ENCODE peak calls at places on chromosome 14, in seven cellular contexts. Y, W, O, T, G, B and S are unnamed samples.

GRCh38 chr14:62532186-62532585 is 513.1 kb downstream of the KCNH5 start:
- DNase-seq in T (no peak), O (no peak), G (no peak), Y (no peak), B (no peak), W (no peak), S (no peak)

GRCh38 chr14:70317969-70318634 is 41.4 kb downstream of the COX16 start:
- DNase-seq in B (no peak), W (peak; percentile 61), G (peak; percentile 75), T (peak; percentile 67), O (peak; percentile 82), Y (peak; percentile 38), S (peak; percentile 49)

GRCh38 chr14:68676511-68676943 is 116.3 kb downstream of the ZFP36L1 start:
- DNase-seq in Y (no peak), T (no peak), G (no peak), B (no peak), O (no peak), W (no peak), S (no peak)

GRCh38 chr14:103136388-103137271 is 13.4 kb downstream of the TNFAIP2 start:
- DNase-seq in B (peak; percentile 44), O (peak; percentile 84), T (peak; percentile 49), Y (peak; percentile 28), W (peak; percentile 85), G (no peak), S (no peak)

GRCh38 chr14:54894995-54895394 is 7.6 kb downstream of the GCH1 start:
- DNase-seq in T (no peak), W (peak; percentile 73), G (no peak), Y (no peak), B (no peak), O (no peak), S (no peak)

GRCh38 chr14:103023881-103024473 is 33.4 kb downstream of the CDC42BPB start:
- DNase-seq in Y (no peak), T (peak; percentile 57), G (no peak), O (no peak), B (no peak), W (peak; percentile 78), S (no peak)

GRCh38 chr14:52106853-52107252 is 38.0 kb upstream of the NID2 start:
- DNase-seq in Y (no peak), O (no peak), T (peak; percentile 27), W (peak; percentile 73), B (no peak), G (no peak), S (no peak)

GRCh38 chr14:79573486-79573885 is 637.8 kb downstream of the DIO2 start:
- DNase-seq in B (no peak), T (peak; percentile 84), Y (no peak), O (no peak), W (peak; percentile 37), G (no peak), S (peak; percentile 4)

GRCh38 chr14:65231286-65231980 is 129.1 kb upstream of the MAX start:
- DNase-seq in O (no peak), W (no peak), G (no peak), Y (no peak), T (no peak), B (no peak), S (no peak)

GRCh38 chr14:89598548-89599186 is 181.6 kb upstream of the FOXN3 start:
- DNase-seq in W (peak; percentile 22), T (peak; percentile 50), B (no peak), Y (peak; percentile 16), O (no peak), G (no peak), S (peak; percentile 16)

GRCh38 chr14:39265032-39265431 is 31.3 kb downstream of the MIA2 start:
- DNase-seq in T (peak; percentile 53), Y (peak; percentile 41), B (no peak), W (peak; percentile 33), O (no peak), G (no peak), S (no peak)

GRCh38 chr14:103161054-103161397 is 37.8 kb downstream of the TNFAIP2 start:
- DNase-seq in W (no peak), Y (no peak), O (no peak), G (peak; percentile 84), B (no peak), T (no peak), S (no peak)

GRCh38 chr14:103185051-103186027 is 62.1 kb downstream of the TNFAIP2 start:
- DNase-seq in G (no peak), O (peak; percentile 68), B (no peak), W (peak; percentile 58), Y (peak; percentile 40), T (peak; percentile 60), S (peak; percentile 37)

GRCh38 chr14:85439696-85440328 is 90.1 kb upstream of the FLRT2 start:
- DNase-seq in T (no peak), B (no peak), W (no peak), O (no peak), Y (no peak), G (no peak), S (no peak)

GRCh38 chr14:103382375-103382774 is 2.8 kb upstream of the MARK3 start:
- DNase-seq in B (no peak), O (no peak), W (peak; percentile 97), G (no peak), Y (no peak), T (peak; percentile 66), S (no peak)

GRCh38 chr14:44699391-44699790 is 192.3 kb upstream of the FSCB start:
- DNase-seq in B (no peak), O (no peak), Y (no peak), G (no peak), W (no peak), T (no peak), S (no peak)

GRCh38 chr14:57866199-57866755 is 385 bp upstream of the SLC35F4 start:
- DNase-seq in W (no peak), T (no peak), Y (no peak), O (peak; percentile 10), B (no peak), G (no peak), S (no peak)

GRCh38 chr14:65594153-65594881 is 181.8 kb downstream of the FUT8 start:
- DNase-seq in B (no peak), T (no peak), G (peak; percentile 72), Y (no peak), W (no peak), O (no peak), S (no peak)

DNA sequence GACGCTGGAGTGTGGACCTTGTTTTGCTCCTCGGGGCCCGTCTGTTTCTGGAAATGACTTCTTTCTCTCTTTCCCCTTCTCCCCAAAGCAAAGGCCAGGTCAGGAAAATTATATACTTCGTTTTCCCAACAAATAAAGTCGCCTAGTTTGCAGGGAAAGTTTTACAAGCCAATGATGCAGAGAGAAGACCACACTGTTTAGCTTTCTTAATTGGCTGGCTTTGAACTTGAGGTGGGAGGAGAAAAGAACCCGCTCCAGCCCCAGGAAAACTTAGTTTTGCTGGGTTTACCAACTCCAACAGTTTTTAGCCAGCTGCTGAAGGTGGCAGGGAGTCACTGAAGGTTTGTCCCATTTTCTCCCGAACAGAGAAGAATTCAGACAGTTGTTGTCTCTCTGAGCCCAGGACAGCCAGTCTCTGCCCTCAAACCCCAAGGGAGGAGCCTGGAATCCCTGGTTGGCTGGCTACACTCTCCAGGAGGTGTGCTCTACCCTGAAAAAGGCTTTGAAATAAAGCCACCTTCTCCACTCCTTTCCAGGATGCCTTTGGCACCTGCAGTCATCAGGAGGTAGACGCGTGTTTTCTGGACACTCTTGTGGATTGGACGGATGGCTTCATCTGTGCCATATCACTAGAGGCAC is 24.8 kb downstream of the BCL11B start:
- DNase-seq in Y (no peak), G (no peak), T (no peak), W (no peak), B (no peak), O (peak; percentile 35), S (no peak)
- H3K4me3 ChIP-seq in Y (no peak overlapping the region), G (no peak overlapping the region), T (no peak overlapping the region), W (no peak overlapping the region), B (no peak overlapping the region), O (peak overlapping the region; percentile 77), S (no peak overlapping the region)

DNA sequence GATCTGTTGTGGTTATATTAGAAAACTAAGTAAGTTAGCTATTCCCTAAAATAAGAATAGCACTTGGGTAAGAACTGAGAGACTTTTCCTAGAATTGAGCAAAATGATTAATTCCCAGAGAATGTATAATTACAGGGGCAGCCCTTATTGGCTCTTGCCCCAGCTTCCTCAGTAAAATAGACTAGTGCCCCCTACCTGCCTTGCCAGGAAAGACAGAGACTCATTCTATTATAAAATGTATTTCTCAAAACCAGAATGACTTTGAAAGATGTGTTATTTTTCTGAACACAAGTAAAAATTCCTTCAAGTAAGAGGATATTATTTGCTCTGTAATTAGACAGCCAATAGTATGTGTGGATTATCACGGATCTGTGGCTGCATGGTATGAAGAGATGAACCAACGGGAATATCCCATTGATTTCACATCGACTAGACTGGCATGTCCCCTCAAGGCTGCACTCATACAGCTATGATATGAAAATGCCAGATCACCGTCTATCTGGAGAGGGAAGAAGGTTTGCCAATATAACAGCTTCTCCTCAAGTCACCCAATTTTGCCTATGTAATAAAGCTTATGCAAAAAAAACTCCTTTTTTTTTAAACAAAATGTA is 7.4 kb upstream of the GLRX5 start:
- DNase-seq in O (peak; percentile 66), T (peak; percentile 91), Y (no peak), W (peak; percentile 82), B (no peak), G (peak; percentile 58), S (peak; percentile 59)
- H3K4me3 ChIP-seq in O (no peak overlapping the region), T (no peak overlapping the region), Y (no peak overlapping the region), W (no peak overlapping the region), B (no peak overlapping the region), G (no peak overlapping the region), S (no peak overlapping the region)

GRCh38 chr14:91835197-91835919 is 32.0 kb downstream of the TC2N start:
- DNase-seq in B (no peak), G (no peak), W (no peak), Y (no peak), O (peak; percentile 60), T (no peak), S (peak; percentile 29)
- H3K4me3 ChIP-seq in B (peak overlapping the region; percentile 59), G (peak overlapping the region; percentile 59), W (no peak overlapping the region), Y (peak overlapping the region; percentile 66), O (peak overlapping the region; percentile 76), T (no peak overlapping the region), S (peak overlapping the region; percentile 68)

GRCh38 chr14:63759454-63759853 is 31.6 kb upstream of the SGPP1 start:
- DNase-seq in O (no peak), W (peak; percentile 47), T (no peak), Y (no peak), G (no peak), B (no peak), S (peak; percentile 75)
- H3K4me3 ChIP-seq in O (no peak overlapping the region), W (no peak overlapping the region), T (no peak overlapping the region), Y (no peak overlapping the region), G (no peak overlapping the region), B (no peak overlapping the region), S (peak overlapping the region; percentile 31)

DNA sequence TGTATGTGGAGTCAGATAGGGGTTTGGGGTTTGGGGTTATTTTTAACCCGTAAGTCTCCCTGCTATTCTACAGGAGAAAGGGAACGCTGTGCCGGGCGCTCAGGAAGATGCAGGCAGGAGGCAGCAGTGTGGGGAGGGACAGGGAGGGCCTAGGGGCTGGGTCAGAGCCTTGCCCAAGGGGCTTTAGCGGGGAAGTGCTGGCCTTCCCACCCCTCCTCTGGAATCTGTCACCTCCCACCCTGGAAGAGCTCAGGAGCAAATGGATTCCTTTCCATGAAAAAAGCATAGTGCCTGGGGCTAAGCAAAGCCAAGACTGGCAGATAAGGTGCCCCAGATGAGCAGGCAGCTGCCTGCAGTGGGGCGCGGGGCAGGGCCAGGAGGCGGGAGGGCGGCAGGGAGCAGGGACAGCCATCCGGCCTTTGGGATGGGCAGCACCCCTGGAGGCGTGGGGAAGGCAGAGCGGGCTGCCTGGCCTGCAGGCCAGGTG is 7.3 kb upstream of the INF2 start:
- DNase-seq in Y (no peak), G (no peak), B (peak; percentile 35), O (peak; percentile 89), W (no peak), T (no peak), S (no peak)
- H3K4me3 ChIP-seq in Y (peak overlapping the region; percentile 56), G (no peak overlapping the region), B (peak overlapping the region; percentile 30), O (peak overlapping the region; percentile 48), W (peak overlapping the region; percentile 42), T (peak overlapping the region; percentile 33), S (no peak overlapping the region)

GRCh38 chr14:96255501-96256366 is at the start of gene BDKRB1:
- DNase-seq in Y (no peak), T (peak; percentile 88), B (no peak), O (no peak), G (no peak), W (peak; percentile 96), S (no peak)
- H3K4me3 ChIP-seq in Y (no peak within 1 kb of the TSS), T (peak within 1 kb of the TSS; percentile 29), B (no peak within 1 kb of the TSS), O (no peak within 1 kb of the TSS), G (no peak within 1 kb of the TSS), W (peak within 1 kb of the TSS; percentile 59), S (no peak within 1 kb of the TSS)